ENCODE peak calls at places on chromosomes 1 and 21, in seven cellular contexts. T, Q, X, S, F, W and P are unnamed samples.

GRCh38 chr21:29104239-29104708 is 26.2 kb upstream of the MAP3K7CL start:
- DNase-seq in X (no peak), F (no peak), Q (no peak), T (peak), S (no peak), W (no peak), P (no peak)

GRCh38 chr1:11802616-11802972 is 3.2 kb downstream of the MTHFR start:
- DNase-seq in T (no peak), F (no peak), W (no peak), X (no peak), S (no peak), Q (no peak), P (no peak)

GRCh38 chr1:204670152-204670927 is 15.2 kb downstream of the LRRN2 start:
- DNase-seq in Q (no peak), S (no peak), F (peak), T (no peak), X (no peak), W (no peak), P (no peak)

GRCh38 chr1:18899363-18900049 is 2.8 kb downstream of the ALDH4A1 start:
- DNase-seq in S (no peak), T (no peak), Q (no peak), X (no peak), F (no peak), W (no peak), P (no peak)

GRCh38 chr1:223711838-223712183 is 528 bp upstream of the CAPN2 start:
- DNase-seq in W (no peak), S (no peak), F (no peak), X (no peak), T (no peak), Q (no peak), P (no peak)

GRCh38 chr21:15015622-15016471 is 49.0 kb downstream of the NRIP1 start:
- DNase-seq in S (no peak), F (peak), T (no peak), X (no peak), Q (no peak), W (no peak), P (no peak)

GRCh38 chr1:219298581-219299148 is 125.0 kb downstream of the LYPLAL1 start:
- DNase-seq in S (no peak), Q (no peak), F (peak), X (no peak), W (peak), T (no peak), P (no peak)

GRCh38 chr1:40258445-40258769 is 371 bp downstream of the ZMPSTE24 start:
- DNase-seq in Q (no peak), S (no peak), X (no peak), T (no peak), F (no peak), W (no peak), P (no peak)

GRCh38 chr1:14939527-14940284 is 213.8 kb upstream of the TMEM51 start:
- DNase-seq in X (no peak), Q (no peak), W (no peak), S (no peak), T (no peak), F (no peak), P (no peak)

GRCh38 chr1:235775461-235775860 is 91.2 kb downstream of the LYST start:
- DNase-seq in F (no peak), X (no peak), W (no peak), S (no peak), T (no peak), Q (no peak), P (no peak)

GRCh38 chr1:243924588-243925349 is 74.7 kb upstream of the AKT3 start:
- DNase-seq in F (peak), Q (no peak), T (no peak), S (no peak), W (no peak), X (no peak), P (no peak)

GRCh38 chr21:28640326-28640725 is 352.4 kb downstream of the LTN1 start:
- DNase-seq in Q (no peak), F (no peak), X (no peak), S (no peak), T (no peak), W (no peak), P (no peak)

GRCh38 chr1:115977481-115978258 is 1.4 kb downstream of the SLC22A15 start:
- DNase-seq in W (no peak), T (no peak), F (peak), Q (no peak), X (peak), S (no peak), P (no peak)

GRCh38 chr1:226060976-226061792 is 1.3 kb upstream of the H3-3A start:
- DNase-seq in F (no peak), X (no peak), T (no peak), S (no peak), W (no peak), Q (no peak), P (no peak)

GRCh38 chr1:61518670-61519400 is 206.1 kb downstream of the TM2D1 start:
- DNase-seq in Q (no peak), T (no peak), S (no peak), F (no peak), X (no peak), W (no peak), P (no peak)

GRCh38 chr1:81305997-81306452 is 494.7 kb upstream of the ADGRL2 start:
- DNase-seq in Q (no peak), X (peak), F (no peak), T (no peak), W (no peak), S (no peak), P (no peak)

GRCh38 chr1:174074757-174075156 is 52.6 kb upstream of the RC3H1 start:
- DNase-seq in T (peak), X (peak), Q (no peak), F (no peak), S (no peak), W (no peak), P (no peak)

GRCh38 chr21:31316488-31317169 is 27.4 kb downstream of the TIAM1 start:
- DNase-seq in X (no peak), Q (no peak), W (no peak), S (no peak), T (no peak), F (no peak), P (no peak)

GRCh38 chr1:234001817-234002216 is 97.3 kb downstream of the SLC35F3 start:
- DNase-seq in Q (no peak), W (no peak), F (no peak), T (no peak), X (no peak), S (no peak), P (no peak)

GRCh38 chr1:231315887-231316286 is 21.8 kb downstream of the EXOC8 start:
- DNase-seq in S (peak), W (no peak), X (peak), Q (no peak), F (no peak), T (peak), P (no peak)

GRCh38 chr1:26677306-26678115 is 18.3 kb upstream of the ARID1A start:
- DNase-seq in W (peak), T (peak), Q (peak), F (no peak), S (peak), X (peak), P (peak)

GRCh38 chr1:18681423-18681835 is 50.8 kb downstream of the PAX7 start:
- DNase-seq in S (no peak), W (no peak), X (peak), Q (no peak), F (no peak), T (peak), P (no peak)

GRCh38 chr21:45796003-45796402 is 152.5 kb downstream of the PCBP3 start:
- DNase-seq in W (no peak), X (no peak), F (no peak), S (no peak), Q (no peak), T (no peak), P (no peak)

GRCh38 chr1:164064501-164064900 is 494.5 kb upstream of the PBX1 start:
- DNase-seq in X (no peak), W (no peak), Q (no peak), F (no peak), T (no peak), S (no peak), P (no peak)